ENCODE peak calls at places on chromosomes 12 and 14, in six cellular contexts. H, O, Q, G, Y and R are unnamed samples.

GRCh38 chr12:12792421-12792820 is 7.0 kb downstream of the APOLD1 start:
- DNase-seq in H (no peak), O (no peak), Q (no peak), G (no peak), Y (no peak), R (no peak)

GRCh38 chr14:52950898-52951729 is at the start of gene FERMT2:
- DNase-seq in H (no peak), O (peak), Q (peak), G (peak), Y (peak), R (peak)

GRCh38 chr14:69710378-69710777 is 56.6 kb upstream of the SRSF5 start:
- DNase-seq in H (no peak), O (no peak), Q (no peak), G (no peak), Y (no peak), R (no peak)

GRCh38 chr12:98780261-98780660 is 135.2 kb downstream of the APAF1 start:
- DNase-seq in H (no peak), O (no peak), Q (no peak), G (no peak), Y (no peak), R (no peak)

GRCh38 chr14:66401447-66402095 is 84.6 kb upstream of the CCDC196 start:
- DNase-seq in H (no peak), O (peak), Q (no peak), G (no peak), Y (peak), R (no peak)

GRCh38 chr12:57554453-57554852 is 4.6 kb downstream of the KIF5A start:
- DNase-seq in H (no peak), O (no peak), Q (no peak), G (no peak), Y (no peak), R (no peak)

GRCh38 chr14:27392153-27392552 is 794.3 kb upstream of the NOVA1 start:
- DNase-seq in H (no peak), O (no peak), Q (no peak), G (no peak), Y (no peak), R (no peak)

GRCh38 chr14:72692678-72693077 is 201.2 kb downstream of the DPF3 start:
- DNase-seq in H (no peak), O (peak), Q (no peak), G (no peak), Y (no peak), R (no peak)

GRCh38 chr12:93476555-93476954 is 9.2 kb downstream of the MRPL42 start:
- DNase-seq in H (no peak), O (no peak), Q (no peak), G (no peak), Y (no peak), R (no peak)

GRCh38 chr14:94826774-94827173 is 56.9 kb upstream of the GSC start:
- DNase-seq in H (no peak), O (no peak), Q (no peak), G (no peak), Y (no peak), R (no peak)

GRCh38 chr12:51275088-51275487 is 4.9 kb upstream of the SMAGP start:
- DNase-seq in H (no peak), O (no peak), Q (no peak), G (no peak), Y (no peak), R (no peak)

GRCh38 chr12:4447151-4447550 is 1.5 kb upstream of the FGF6 start:
- DNase-seq in H (no peak), O (no peak), Q (no peak), G (no peak), Y (no peak), R (no peak)

GRCh38 chr12:106145539-106146447 is 7.0 kb upstream of the NUAK1 start:
- DNase-seq in H (no peak), O (no peak), Q (no peak), G (no peak), Y (no peak), R (no peak)

GRCh38 chr14:103501041-103501870 is 21.4 kb downstream of the CKB start:
- DNase-seq in H (no peak), O (no peak), Q (no peak), G (no peak), Y (no peak), R (peak)